ENCODE peak calls at places on chromosome 12, in four cellular contexts. E is IMR-90; Q is AG10803; F is stimulated activated CD4-positive, alpha-beta T cell treated with anti-CD3 and anti-CD28 coated beads, Interleukin-4, amount 100 ng/mL, for 24 hours. Z is an unnamed sample.

GRCh38 chr12:12682284-12682683 is 13.7 kb downstream of the GPR19 start:
- DNase-seq in E (no peak), Q (no peak), F (no peak), Z (no peak)

GRCh38 chr12:68374315-68374982 is 42.3 kb upstream of the MDM1 start:
- DNase-seq in E (no peak), Q (no peak), F (peak), Z (peak)

GRCh38 chr12:84913151-84913550 is 552 bp upstream of the SLC6A15 start:
- DNase-seq in E (no peak), Q (no peak), F (no peak), Z (no peak)

GRCh38 chr12:6494968-6495367 is 1.1 kb downstream of the NCAPD2 start:
- DNase-seq in E (no peak), Q (no peak), F (no peak), Z (no peak)

GRCh38 chr12:666766-667308 is 3.6 kb upstream of the NINJ2 start:
- DNase-seq in E (peak), Q (peak), F (peak), Z (no peak)

GRCh38 chr12:131075611-131076010 is 121.9 kb downstream of the ADGRD1 start:
- DNase-seq in E (no peak), Q (no peak), F (no peak), Z (no peak)

GRCh38 chr12:109492371-109492770 is 14.9 kb downstream of the UBE3B start:
- DNase-seq in E (no peak), Q (no peak), F (no peak), Z (no peak)

GRCh38 chr12:6279256-6279628 is 31.2 kb upstream of the PLEKHG6 start:
- DNase-seq in E (no peak), Q (no peak), F (no peak), Z (no peak)

GRCh38 chr12:16603916-16604575 is 1.9 kb downstream of the LMO3 start:
- DNase-seq in E (no peak), Q (no peak), F (no peak), Z (no peak)

GRCh38 chr12:51322452-51322851 is 1.5 kb downstream of the BIN2 start:
- DNase-seq in E (no peak), Q (no peak), F (peak), Z (peak)

GRCh38 chr12:96078281-96078761 is 42.9 kb upstream of the LTA4H start:
- DNase-seq in E (peak), Q (no peak), F (no peak), Z (no peak)

GRCh38 chr12:94941440-94941862 is 62.0 kb downstream of the NDUFA12 start:
- DNase-seq in E (peak), Q (peak), F (peak), Z (no peak)

GRCh38 chr12:52495385-52495784 is 2.3 kb upstream of the KRT6A start:
- DNase-seq in E (no peak), Q (peak), F (no peak), Z (no peak)

GRCh38 chr12:56836317-56836716 is 73.2 kb downstream of the HSD17B6 start:
- DNase-seq in E (no peak), Q (peak), F (no peak), Z (no peak)

Z was measured in GM10248.